ENCODE peak calls at places on chromosome 7, in ten cellular contexts. One of them, this sample, is unnamed.

GRCh38 chr7:2820508-2820934 is 23.6 kb downstream of the GNA12 start:
- DNase-seq in activated naive CD4-positive, alpha-beta T cell treated with Interleukin-2 at 50 U/mL for 16 hours: no peak
- DNase-seq in cardiac fibroblast: peak; percentile 99
- DNase-seq in HTR-8/SVneo: peak; percentile 90
- DNase-seq in iris pigment epithelial cell: peak; percentile 96
- DNase-seq in C1 segment of cervical spinal cord: peak; percentile 61
- DNase-seq in CD4-positive, alpha-beta memory T cell: no peak
- DNase-seq in AG08396: peak; percentile 80
- DNase-seq in GM23248: peak; percentile 94
- DNase-seq in GM23338: no peak
- DNase-seq in this sample: no peak

GRCh38 chr7:157752832-157753291 is 416.1 kb downstream of the DNAJB6 start:
- DNase-seq in cardiac fibroblast: no peak
- DNase-seq in activated naive CD4-positive, alpha-beta T cell treated with Interleukin-2 at 50 U/mL for 16 hours: no peak
- DNase-seq in C1 segment of cervical spinal cord: no peak
- DNase-seq in GM23338: no peak
- DNase-seq in CD4-positive, alpha-beta memory T cell: no peak
- DNase-seq in iris pigment epithelial cell: peak; percentile 3
- DNase-seq in HTR-8/SVneo: no peak
- DNase-seq in GM23248: no peak
- DNase-seq in AG08396: no peak
- DNase-seq in this sample: no peak

GRCh38 chr7:141430426-141431142 is 120.6 kb upstream of the AGK start:
- DNase-seq in C1 segment of cervical spinal cord: no peak
- DNase-seq in activated naive CD4-positive, alpha-beta T cell treated with Interleukin-2 at 50 U/mL for 16 hours: no peak
- DNase-seq in CD4-positive, alpha-beta memory T cell: no peak
- DNase-seq in AG08396: no peak
- DNase-seq in iris pigment epithelial cell: no peak
- DNase-seq in cardiac fibroblast: no peak
- DNase-seq in HTR-8/SVneo: no peak
- DNase-seq in GM23338: peak; percentile 80
- DNase-seq in GM23248: no peak
- DNase-seq in this sample: no peak

GRCh38 chr7:105675873-105676484 is 94.7 kb upstream of the EFCAB10 start:
- DNase-seq in CD4-positive, alpha-beta memory T cell: peak; percentile 64
- DNase-seq in AG08396: no peak
- DNase-seq in GM23248: no peak
- DNase-seq in C1 segment of cervical spinal cord: no peak
- DNase-seq in activated naive CD4-positive, alpha-beta T cell treated with Interleukin-2 at 50 U/mL for 16 hours: peak; percentile 56
- DNase-seq in cardiac fibroblast: no peak
- DNase-seq in HTR-8/SVneo: no peak
- DNase-seq in iris pigment epithelial cell: no peak
- DNase-seq in GM23338: no peak
- DNase-seq in this sample: peak; percentile 75

GRCh38 chr7:23247602-23248335 is 1.2 kb downstream of the GPNMB start:
- DNase-seq in iris pigment epithelial cell: peak; percentile 18
- DNase-seq in GM23338: peak; percentile 65
- DNase-seq in cardiac fibroblast: peak; percentile 14
- DNase-seq in GM23248: peak; percentile 63
- DNase-seq in CD4-positive, alpha-beta memory T cell: no peak
- DNase-seq in HTR-8/SVneo: no peak
- DNase-seq in AG08396: peak; percentile 53
- DNase-seq in C1 segment of cervical spinal cord: peak; percentile 40
- DNase-seq in activated naive CD4-positive, alpha-beta T cell treated with Interleukin-2 at 50 U/mL for 16 hours: no peak
- DNase-seq in this sample: no peak

GRCh38 chr7:91233201-91233600 is 31.0 kb upstream of the FZD1 start:
- DNase-seq in activated naive CD4-positive, alpha-beta T cell treated with Interleukin-2 at 50 U/mL for 16 hours: no peak
- DNase-seq in GM23248: no peak
- DNase-seq in cardiac fibroblast: no peak
- DNase-seq in C1 segment of cervical spinal cord: no peak
- DNase-seq in GM23338: no peak
- DNase-seq in HTR-8/SVneo: no peak
- DNase-seq in CD4-positive, alpha-beta memory T cell: no peak
- DNase-seq in iris pigment epithelial cell: no peak
- DNase-seq in AG08396: no peak
- DNase-seq in this sample: no peak

GRCh38 chr7:16034353-16034752 is 347.9 kb upstream of the MEOX2 start:
- DNase-seq in GM23338: no peak
- DNase-seq in cardiac fibroblast: peak; percentile 65
- DNase-seq in activated naive CD4-positive, alpha-beta T cell treated with Interleukin-2 at 50 U/mL for 16 hours: no peak
- DNase-seq in iris pigment epithelial cell: peak; percentile 22
- DNase-seq in C1 segment of cervical spinal cord: no peak
- DNase-seq in CD4-positive, alpha-beta memory T cell: no peak
- DNase-seq in GM23248: peak; percentile 75
- DNase-seq in AG08396: peak; percentile 20
- DNase-seq in HTR-8/SVneo: no peak
- DNase-seq in this sample: no peak

GRCh38 chr7:142385528-142386340 is 127.9 kb upstream of the PRSS58 start:
- DNase-seq in HTR-8/SVneo: peak; percentile 22
- DNase-seq in GM23338: peak; percentile 78
- DNase-seq in iris pigment epithelial cell: peak; percentile 79
- DNase-seq in activated naive CD4-positive, alpha-beta T cell treated with Interleukin-2 at 50 U/mL for 16 hours: peak; percentile 28
- DNase-seq in C1 segment of cervical spinal cord: peak; percentile 4
- DNase-seq in AG08396: peak; percentile 54
- DNase-seq in CD4-positive, alpha-beta memory T cell: peak; percentile 31
- DNase-seq in cardiac fibroblast: peak; percentile 80
- DNase-seq in GM23248: peak; percentile 81
- DNase-seq in this sample: peak; percentile 89

GRCh38 chr7:148930335-148930734 is 46.2 kb upstream of the EZH2 start:
- DNase-seq in HTR-8/SVneo: no peak
- DNase-seq in AG08396: no peak
- DNase-seq in C1 segment of cervical spinal cord: no peak
- DNase-seq in iris pigment epithelial cell: no peak
- DNase-seq in GM23248: no peak
- DNase-seq in CD4-positive, alpha-beta memory T cell: no peak
- DNase-seq in GM23338: no peak
- DNase-seq in cardiac fibroblast: no peak
- DNase-seq in activated naive CD4-positive, alpha-beta T cell treated with Interleukin-2 at 50 U/mL for 16 hours: no peak
- DNase-seq in this sample: no peak

GRCh38 chr7:289756-290553 is at the start of gene FOXL3:
- DNase-seq in C1 segment of cervical spinal cord: no peak
- DNase-seq in iris pigment epithelial cell: no peak
- DNase-seq in GM23248: no peak
- DNase-seq in cardiac fibroblast: no peak
- DNase-seq in GM23338: peak; percentile 68
- DNase-seq in AG08396: no peak
- DNase-seq in HTR-8/SVneo: no peak
- DNase-seq in activated naive CD4-positive, alpha-beta T cell treated with Interleukin-2 at 50 U/mL for 16 hours: no peak
- DNase-seq in CD4-positive, alpha-beta memory T cell: no peak
- DNase-seq in this sample: no peak